ENCODE peak calls at places on chromosomes 7 and 10, in four cellular contexts. M is A549, A is K562, S is HepG2. T is an unnamed sample.

GRCh38 chr10:97025613-97026242 is 160.0 kb downstream of the SLIT1 start:
- DNase-seq in M (peak), S (peak), A (peak), T (no peak)

GRCh38 chr7:90167361-90167760 is 13.1 kb downstream of the STEAP1 start:
- DNase-seq in S (no peak), M (no peak), A (no peak), T (no peak)

GRCh38 chr7:112182749-112183148 is 23.4 kb downstream of the DOCK4 start:
- DNase-seq in M (no peak), S (peak), A (no peak), T (no peak)

GRCh38 chr10:94274142-94274787 is 88.5 kb downstream of the NOC3L start:
- DNase-seq in M (no peak), S (no peak), A (no peak), T (no peak)

GRCh38 chr10:12638103-12638502 is 288.8 kb downstream of the CAMK1D start:
- DNase-seq in S (peak), A (no peak), M (no peak), T (no peak)

GRCh38 chr10:27995311-27995710 is 3.6 kb downstream of the ODAD2 start:
- DNase-seq in A (no peak), S (no peak), M (no peak), T (no peak)

GRCh38 chr7:1663857-1664651 is 6.0 kb upstream of the ELFN1 start:
- DNase-seq in S (no peak), M (no peak), A (peak), T (no peak)

GRCh38 chr7:158388072-158388471 is 199.6 kb downstream of the PTPRN2 start:
- DNase-seq in M (no peak), S (no peak), A (no peak), T (no peak)

GRCh38 chr7:76302299-76303056 is at the start of gene HSPB1:
- DNase-seq in S (peak), A (peak), M (peak), T (no peak)

GRCh38 chr7:112308974-112309373 is 102.5 kb downstream of the ZNF277 start:
- DNase-seq in A (no peak), S (no peak), M (no peak), T (no peak)

GRCh38 chr10:99551158-99551557 is 18.4 kb downstream of the NKX2-3 start:
- DNase-seq in M (no peak), S (no peak), A (no peak), T (no peak)

GRCh38 chr10:35400600-35401268 is 64.4 kb downstream of the CCNY start:
- DNase-seq in M (no peak), S (no peak), A (no peak), T (no peak)

GRCh38 chr10:3071405-3072198 is 4.3 kb downstream of the PFKP start:
- DNase-seq in S (no peak), M (peak), A (peak), T (no peak)

GRCh38 chr10:104337985-104338735 is at the start of gene ITPRIP:
- DNase-seq in S (peak), M (peak), A (peak), T (peak)

GRCh38 chr10:13949844-13950542 is 363.2 kb downstream of the PRPF18 start:
- DNase-seq in A (no peak), M (no peak), S (no peak), T (no peak)

GRCh38 chr7:158023563-158024350 is 563.9 kb downstream of the PTPRN2 start:
- DNase-seq in M (no peak), A (no peak), S (no peak), T (no peak)

GRCh38 chr10:5014936-5015335 is 11.3 kb upstream of the AKR1C2 start:
- DNase-seq in A (peak), M (peak), S (peak), T (no peak)

GRCh38 chr10:73873843-73874215 is 526 bp downstream of the CAMK2G start:
- DNase-seq in A (peak), M (no peak), S (no peak), T (no peak)

GRCh38 chr7:31882187-31882586 is 188.0 kb downstream of the PDE1C start:
- DNase-seq in M (no peak), S (no peak), A (no peak), T (peak)

GRCh38 chr10:5525581-5526271 is 965 bp downstream of the CALML3 start:
- DNase-seq in A (no peak), S (no peak), M (no peak), T (no peak)

GRCh38 chr10:12314836-12315235 is 34.5 kb upstream of the CAMK1D start:
- DNase-seq in S (no peak), A (no peak), M (no peak), T (no peak)

GRCh38 chr10:65769828-65770227 is 1156.0 kb upstream of the LRRTM3 start:
- DNase-seq in M (no peak), S (no peak), A (no peak), T (no peak)

GRCh38 chr10:33643042-33643441 is 308.6 kb upstream of the NRP1 start:
- DNase-seq in A (no peak), M (no peak), S (no peak), T (no peak)

GRCh38 chr10:97061423-97061822 is 124.3 kb downstream of the SLIT1 start:
- DNase-seq in M (no peak), A (no peak), S (no peak), T (no peak)

GRCh38 chr10:27716521-27716920 is 29.1 kb downstream of the MKX start:
- DNase-seq in S (no peak), A (no peak), M (no peak), T (no peak)

GRCh38 chr10:11335167-11335652 is 276.2 kb downstream of the USP6NL start:
- DNase-seq in M (no peak), S (no peak), A (peak), T (peak)

GRCh38 chr10:69636626-69637550 is 6.8 kb downstream of the FAM241B start:
- DNase-seq in S (no peak), A (no peak), M (peak), T (no peak)

GRCh38 chr10:12631787-12632562 is 282.6 kb downstream of the CAMK1D start:
- DNase-seq in M (peak), S (peak), A (no peak), T (no peak)

GRCh38 chr10:27611861-27612450 is 107.9 kb downstream of the RAB18 start:
- DNase-seq in S (no peak), M (no peak), A (no peak), T (no peak)

GRCh38 chr10:88989824-88990527 is 622 bp upstream of the FAS start:
- DNase-seq in S (no peak), A (no peak), M (no peak), T (no peak)

GRCh38 chr7:142482899-142483658 is 225.2 kb upstream of the PRSS58 start:
- DNase-seq in M (peak), S (peak), A (peak), T (no peak)

GRCh38 chr10:103145860-103146466 is 47.1 kb downstream of the NT5C2 start:
- DNase-seq in A (peak), M (no peak), S (peak), T (no peak)

GRCh38 chr7:104862719-104863118 is 151.3 kb upstream of the KMT2E start:
- DNase-seq in M (peak), A (peak), S (peak), T (peak)

GRCh38 chr10:71300555-71301370 is 18.3 kb upstream of the SLC29A3 start:
- DNase-seq in A (no peak), M (no peak), S (no peak), T (no peak)

GRCh38 chr10:129761573-129761972 is 202.5 kb downstream of the EBF3 start:
- DNase-seq in A (no peak), M (no peak), S (no peak), T (peak)

GRCh38 chr7:39978252-39978934 is 28.3 kb downstream of the CDK13 start:
- DNase-seq in M (no peak), S (no peak), A (no peak), T (no peak)

GRCh38 chr10:84256510-84257342 is 11.9 kb downstream of the RGR start:
- DNase-seq in S (peak), M (peak), A (peak), T (peak)

DNA sequence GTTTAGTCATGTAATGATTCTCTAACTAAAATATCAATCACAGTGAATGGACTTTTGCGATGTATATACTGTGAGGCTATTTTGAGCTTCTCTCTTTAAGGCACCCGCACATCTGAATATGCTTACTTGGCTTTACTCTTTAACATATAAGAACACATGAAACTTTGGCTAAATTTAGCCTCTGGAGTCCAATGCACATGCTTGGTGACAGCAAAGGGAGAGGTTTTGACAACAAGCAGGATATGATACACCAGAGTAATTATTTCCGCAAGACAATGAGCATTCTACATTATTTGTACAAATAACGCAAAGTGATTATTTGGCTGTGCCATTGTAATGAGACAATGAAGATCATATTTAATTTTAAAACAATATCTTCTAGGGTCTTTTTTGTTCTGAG is 72.4 kb downstream of the ARID5B start:
- DNase-seq in M (no peak), A (no peak), S (no peak), T (no peak)
- TF ChIP-seq MAFK in M (no peak), A (no peak), S (no peak), T (no peak)

GRCh38 chr7:131357282-131357880 is 29.7 kb downstream of the MKLN1 start:
- DNase-seq in S (no peak), M (no peak), A (no peak), T (no peak)
- TF ChIP-seq PHF8 in S (no peak), M (no peak), A (no peak), T (no peak)

GRCh38 chr7:123270553-123270952 is 70.8 kb upstream of the SLC13A1 start:
- DNase-seq in S (no peak), M (no peak), A (no peak), T (no peak)

GRCh38 chr7:123275036-123275753 is 75.4 kb upstream of the SLC13A1 start:
- DNase-seq in M (no peak), S (no peak), A (no peak), T (no peak)

GRCh38 chr7:123273185-123273584 is 73.4 kb upstream of the SLC13A1 start:
- DNase-seq in S (no peak), M (no peak), A (no peak), T (no peak)

GRCh38 chr7:123271856-123272255 is 72.1 kb upstream of the SLC13A1 start:
- DNase-seq in M (no peak), A (no peak), S (no peak), T (no peak)

DNA sequence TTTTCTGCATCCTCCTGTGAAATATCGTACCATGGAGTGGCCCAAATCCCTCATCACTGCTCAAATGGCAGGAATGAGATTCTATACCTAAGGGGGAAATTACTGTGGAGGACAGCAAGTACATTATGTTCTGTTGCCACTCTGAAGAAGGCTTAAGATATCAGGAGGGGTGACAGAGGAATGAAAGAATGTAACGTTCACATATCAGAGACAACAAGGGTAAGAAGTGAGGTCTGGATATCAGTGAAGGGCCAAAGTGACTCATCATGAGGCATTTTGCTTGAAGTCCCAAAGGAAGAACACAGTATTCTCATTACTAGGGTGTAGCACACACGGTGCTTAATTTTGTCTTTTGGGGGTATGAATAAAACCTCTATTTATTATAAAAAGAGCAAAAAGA is 71.5 kb upstream of the SLC13A1 start:
- DNase-seq in A (no peak), S (no peak), M (no peak), T (no peak)
- TF ChIP-seq MAFK in A (no peak), S (no peak), M (no peak), T (no peak)

GRCh38 chr7:134875867-134876266 is 96.4 kb downstream of the CALD1 start:
- DNase-seq in A (no peak), M (no peak), S (no peak), T (no peak)

GRCh38 chr7:134870781-134871180 is 91.3 kb downstream of the CALD1 start:
- DNase-seq in A (no peak), S (no peak), M (no peak), T (no peak)

GRCh38 chr7:134874407-134874806 is 95.0 kb downstream of the CALD1 start:
- DNase-seq in M (no peak), S (no peak), A (no peak), T (no peak)

GRCh38 chr7:134870156-134870555 is 90.7 kb downstream of the CALD1 start:
- DNase-seq in A (no peak), M (no peak), S (no peak), T (no peak)

DNA sequence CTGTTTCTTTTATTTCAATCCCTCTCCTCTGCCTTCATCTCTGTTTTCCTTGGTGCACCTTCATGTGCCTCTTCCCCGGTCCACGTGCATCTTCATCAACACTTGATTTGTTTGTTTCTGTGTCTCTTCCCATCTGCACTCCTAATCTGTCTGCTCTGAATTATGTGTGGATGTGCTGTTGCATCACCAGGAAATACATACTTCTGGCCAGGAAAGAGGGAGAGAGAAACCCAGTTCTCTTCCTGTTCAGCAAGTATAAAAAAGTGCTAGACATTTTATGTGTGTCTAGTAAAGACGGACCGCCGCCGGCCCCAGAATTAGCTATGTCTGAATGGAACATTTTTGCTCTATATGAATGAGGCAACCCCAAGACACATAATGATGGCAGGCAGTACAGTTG is 93.8 kb downstream of the CALD1 start:
- DNase-seq in M (no peak), S (no peak), A (no peak), T (no peak)
- TF ChIP-seq PHF8 in M (no peak), S (no peak), A (no peak), T (no peak)

DNA sequence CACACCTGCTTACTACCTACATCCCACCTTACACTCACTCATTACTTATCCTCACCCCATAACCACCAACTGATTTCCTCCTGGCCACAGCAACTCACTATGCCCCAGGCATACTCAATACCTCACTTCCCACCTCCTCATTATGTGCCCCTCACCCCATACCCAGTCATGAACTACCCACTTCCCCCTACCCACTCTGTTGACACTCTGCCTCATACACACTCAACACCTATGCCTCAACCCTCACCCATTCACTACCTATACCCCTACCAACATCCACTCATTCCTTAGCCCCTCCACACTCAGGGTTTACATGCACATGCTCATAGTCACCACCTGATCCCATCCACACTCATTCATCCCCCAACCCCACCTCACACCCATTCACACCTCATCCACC is 39.6 kb downstream of the SEC61G start:
- DNase-seq in M (no peak), A (no peak), S (no peak), T (no peak)
- TF ChIP-seq MAFK in M (no peak), A (no peak), S (no peak), T (no peak)

DNA sequence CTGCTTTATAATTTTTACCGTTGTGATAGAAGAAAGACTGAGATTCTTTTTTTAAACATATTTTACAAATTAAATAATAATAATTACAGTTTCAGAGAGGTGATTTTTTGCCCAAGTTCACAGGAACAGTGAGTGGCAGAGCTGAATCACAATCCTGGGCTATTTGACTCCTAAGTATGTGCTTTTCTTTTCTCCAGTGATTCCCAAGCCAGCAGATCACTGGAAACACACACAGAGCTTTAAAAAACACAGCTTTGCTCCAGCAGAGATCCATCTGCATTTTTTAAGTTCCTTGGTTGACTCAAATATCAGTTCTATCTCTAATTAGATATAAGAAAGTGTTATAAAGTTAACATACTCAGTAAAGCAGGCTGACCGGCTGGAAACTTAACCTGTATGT is 69.0 kb downstream of the AHR start:
- DNase-seq in A (no peak), S (no peak), M (no peak), T (no peak)
- TF ChIP-seq PHF8 in A (no peak), S (no peak), M (no peak), T (no peak)

GRCh38 chr10:22479419-22479818 is 134.1 kb downstream of the SPAG6 start:
- DNase-seq in A (peak), M (no peak), S (no peak), T (no peak)
- TF ChIP-seq MAFK in A (peak), M (no peak), S (no peak), T (no peak)

GRCh38 chr7:378551-379455 is 88.8 kb downstream of the FOXL3 start:
- DNase-seq in M (no peak), A (peak), S (no peak), T (no peak)

GRCh38 chr7:381211-382117 is 91.5 kb downstream of the FOXL3 start:
- DNase-seq in M (no peak), S (no peak), A (no peak), T (no peak)

GRCh38 chr7:379456-380225 is 89.7 kb downstream of the FOXL3 start:
- DNase-seq in M (no peak), S (no peak), A (peak), T (peak)

GRCh38 chr7:380226-380550 is 90.2 kb downstream of the FOXL3 start:
- DNase-seq in S (no peak), A (peak), M (no peak), T (peak)

DNA sequence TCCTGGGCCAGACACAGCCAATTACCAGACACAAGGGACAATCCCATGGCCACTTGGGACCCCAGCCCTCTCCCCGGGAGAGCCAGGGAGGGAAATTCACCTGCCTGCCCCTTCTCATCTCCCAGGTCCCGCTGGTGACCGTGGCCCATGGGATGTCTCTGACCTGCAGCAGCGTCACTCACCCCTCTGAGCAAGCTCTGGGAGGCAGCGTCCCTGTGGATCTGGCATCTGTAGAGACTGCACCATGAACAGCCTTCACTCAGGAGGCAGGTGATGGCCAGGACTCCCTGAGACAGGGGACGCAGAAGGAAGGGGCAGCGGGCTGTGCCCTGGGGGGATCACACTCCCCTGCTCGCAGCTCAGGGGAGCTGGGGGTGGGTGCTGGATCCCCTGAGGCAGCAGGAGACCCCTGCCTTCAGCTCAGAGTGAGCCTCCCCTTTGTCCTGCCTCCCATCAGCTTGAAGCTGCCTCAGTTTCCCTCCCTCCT is 90.8 kb downstream of the FOXL3 start:
- DNase-seq in S (no peak), A (peak), M (no peak), T (no peak)
- TF ChIP-seq PHF8 in S (no peak), A (no peak), M (no peak), T (no peak)

T was measured in H1.